ENCODE peak calls at places on chromosomes 16 and 17, in five cellular contexts. D, E, P, H and B are unnamed samples.

GRCh38 chr16:73053038-73053378 is 5.1 kb upstream of the ZFHX3 start:
- DNase-seq in D (no peak), E (no peak), P (no peak), H (no peak), B (no peak)

GRCh38 chr16:11307639-11308492 is 26.7 kb upstream of the PRM1 start:
- DNase-seq in D (no peak), E (no peak), P (no peak), H (no peak), B (no peak)

GRCh38 chr17:48814504-48814903 is 2.5 kb downstream of the TTLL6 start:
- DNase-seq in D (peak), E (no peak), P (peak), H (peak), B (peak)

GRCh38 chr16:1791943-1792812 is 1.3 kb downstream of the IGFALS start:
- DNase-seq in D (no peak), E (no peak), P (no peak), H (no peak), B (no peak)

GRCh38 chr17:62899349-62899748 is 66.7 kb upstream of the TANC2 start:
- DNase-seq in D (no peak), E (no peak), P (no peak), H (no peak), B (no peak)

GRCh38 chr16:82761858-82762257 is 135.1 kb downstream of the CDH13 start:
- DNase-seq in D (no peak), E (no peak), P (no peak), H (no peak), B (no peak)

GRCh38 chr16:11783319-11784047 is 13.6 kb downstream of the ZC3H7A start:
- DNase-seq in D (no peak), E (peak), P (no peak), H (peak), B (no peak)

GRCh38 chr16:58709338-58709737 is 24.8 kb upstream of the SLC38A7 start:
- DNase-seq in D (no peak), E (no peak), P (no peak), H (no peak), B (no peak)

GRCh38 chr17:65457635-65458257 is 103.7 kb downstream of the AXIN2 start:
- DNase-seq in D (no peak), E (no peak), P (no peak), H (no peak), B (no peak)

GRCh38 chr17:45433136-45433535 is 466 bp upstream of the ARHGAP27 start:
- DNase-seq in D (no peak), E (no peak), P (no peak), H (no peak), B (no peak)

GRCh38 chr17:42562845-42563509 is 1.0 kb downstream of the COASY start:
- DNase-seq in D (no peak), E (no peak), P (peak), H (peak), B (no peak)

GRCh38 chr16:16871196-16871595 is 492.3 kb downstream of the NPIPA7 start:
- DNase-seq in D (no peak), E (no peak), P (no peak), H (no peak), B (peak)

GRCh38 chr16:50505714-50506542 is 42.3 kb upstream of the NKD1 start:
- DNase-seq in D (peak), E (no peak), P (peak), H (no peak), B (peak)

GRCh38 chr16:17356243-17356933 is 114.4 kb downstream of the XYLT1 start:
- DNase-seq in D (no peak), E (no peak), P (no peak), H (no peak), B (no peak)

GRCh38 chr17:22514767-22515320 is 822.5 kb downstream of the KCNJ18 start:
- DNase-seq in D (no peak), E (no peak), P (no peak), H (no peak), B (no peak)

GRCh38 chr17:80479246-80479566 is 2.8 kb upstream of the NPTX1 start:
- DNase-seq in D (no peak), E (no peak), P (no peak), H (no peak), B (no peak)

GRCh38 chr17:48825446-48826381 is 5.1 kb upstream of the CALCOCO2 start:
- DNase-seq in D (no peak), E (no peak), P (no peak), H (no peak), B (no peak)

GRCh38 chr16:81366316-81366932 is 51.7 kb downstream of the GAN start:
- DNase-seq in D (peak), E (peak), P (peak), H (peak), B (peak)

GRCh38 chr17:17603895-17604225 is 12.4 kb upstream of the PEMT start:
- DNase-seq in D (no peak), E (no peak), P (no peak), H (peak), B (no peak)
- TF ChIP-seq JUNB in D (no peak), E (no peak), P (no peak), H (no peak), B (no peak)

DNA sequence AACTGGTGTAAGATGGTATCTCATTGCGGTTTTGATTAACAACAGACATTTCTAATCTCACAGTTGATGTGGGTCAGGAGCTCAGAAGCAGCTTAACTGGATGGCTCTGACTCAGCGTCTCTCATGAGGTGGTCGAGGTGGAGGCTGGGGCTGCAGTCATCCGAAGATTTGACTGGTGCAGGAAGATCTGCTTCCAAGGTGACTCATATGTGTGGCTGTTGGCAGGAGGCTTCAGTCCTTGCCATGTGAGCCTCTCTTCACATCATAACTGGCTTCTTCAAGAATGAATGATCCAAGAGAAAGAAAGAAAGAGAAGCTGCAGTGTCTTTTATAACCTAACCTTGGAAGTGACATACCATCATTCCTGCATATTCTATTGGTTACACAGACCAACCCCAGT is 376.1 kb downstream of the SEC14L1 start:
- DNase-seq in D (peak), E (no peak), P (no peak), H (no peak), B (no peak)
- TF ChIP-seq JUNB in D (no peak), E (no peak), P (no peak), H (no peak), B (no peak)

DNA sequence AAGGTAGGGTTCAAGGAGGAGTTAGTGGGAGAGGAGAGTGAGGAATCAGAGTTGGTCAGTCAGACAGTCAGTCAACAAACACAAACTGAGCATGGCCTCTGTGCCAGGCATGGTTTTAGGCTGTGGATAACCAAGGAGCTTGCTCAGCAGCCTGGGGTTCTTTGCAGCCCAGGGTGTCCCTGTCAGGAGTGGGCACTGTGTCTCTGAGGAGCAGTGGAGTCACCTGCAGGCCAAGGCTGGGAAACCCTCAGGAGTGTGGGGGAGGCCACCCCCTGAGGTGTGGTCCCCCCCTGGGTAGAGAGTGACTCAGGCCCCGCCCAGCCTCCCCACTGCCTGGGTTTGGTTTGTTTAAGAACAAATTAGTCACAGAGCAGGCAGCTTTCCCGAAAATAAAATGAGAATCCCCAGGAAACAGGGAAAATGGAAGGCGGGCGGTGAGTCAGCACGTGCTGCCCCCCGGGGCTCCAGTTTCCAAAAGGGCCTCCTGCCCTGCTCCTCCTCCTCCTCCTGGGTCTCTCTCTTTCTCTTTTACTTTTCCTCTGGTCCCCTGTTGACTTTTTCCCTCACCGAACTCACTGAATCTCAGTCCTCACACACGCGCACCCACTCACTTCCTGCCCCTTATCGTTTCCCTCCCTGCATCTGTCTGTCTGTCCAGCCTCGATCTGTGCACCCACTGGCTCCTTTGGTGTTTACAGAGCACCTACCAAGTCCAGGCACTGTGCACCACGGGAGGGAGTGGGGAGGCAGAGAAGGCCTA is 44.3 kb downstream of the SOCS3 start:
- DNase-seq in D (peak), E (peak), P (peak), H (peak), B (peak)
- TF ChIP-seq JUNB in D (peak), E (no peak), P (no peak), H (no peak), B (no peak)

DNA sequence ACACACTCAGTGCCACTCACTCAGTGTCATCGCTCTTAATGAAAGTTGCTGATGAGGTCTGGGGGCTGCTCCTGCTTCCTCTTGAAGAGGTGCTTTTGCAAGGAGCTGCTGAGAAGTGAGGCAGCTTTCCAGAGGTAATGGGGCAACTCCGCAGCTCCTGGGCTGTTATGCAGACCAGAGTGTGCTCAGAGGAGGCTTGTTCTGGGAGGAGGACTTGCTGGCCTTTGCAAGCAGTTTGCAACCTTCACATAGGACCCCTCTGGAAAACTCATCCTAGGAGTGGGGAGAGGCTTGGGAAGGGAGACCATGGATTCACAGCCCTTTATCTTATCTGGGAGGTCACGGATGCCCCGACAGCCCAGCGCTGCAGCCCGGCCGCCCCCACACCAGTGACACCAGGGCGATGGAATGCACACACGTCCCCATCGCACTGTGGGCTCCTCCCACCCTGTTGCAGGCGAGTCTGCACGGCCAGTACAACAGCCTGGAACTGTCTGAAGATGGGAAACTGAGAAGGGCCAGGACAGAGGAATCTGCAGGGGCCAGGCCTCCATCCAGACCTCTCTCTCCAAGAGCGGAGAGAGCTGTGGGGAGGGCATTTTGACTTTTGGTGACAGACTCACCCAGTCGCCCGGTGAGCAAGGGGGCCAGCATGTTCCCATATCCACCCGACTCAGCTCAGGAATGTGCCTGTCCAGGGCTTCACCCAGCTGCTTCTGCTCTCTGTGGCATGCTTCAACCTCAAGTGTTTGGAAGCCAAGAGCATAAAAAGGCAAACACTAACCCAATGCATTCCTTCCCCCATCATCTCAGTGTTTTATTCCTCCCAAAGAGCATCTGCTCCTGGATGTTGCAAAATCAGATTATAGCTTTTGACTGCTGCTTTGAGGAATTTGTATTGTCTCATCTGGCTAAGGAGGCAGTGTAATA is 78.6 kb upstream of the ZNF469 start:
- DNase-seq in D (no peak), E (no peak), P (peak), H (peak), B (no peak)
- TF ChIP-seq JUNB in D (no peak), E (no peak), P (no peak), H (no peak), B (no peak)

DNA sequence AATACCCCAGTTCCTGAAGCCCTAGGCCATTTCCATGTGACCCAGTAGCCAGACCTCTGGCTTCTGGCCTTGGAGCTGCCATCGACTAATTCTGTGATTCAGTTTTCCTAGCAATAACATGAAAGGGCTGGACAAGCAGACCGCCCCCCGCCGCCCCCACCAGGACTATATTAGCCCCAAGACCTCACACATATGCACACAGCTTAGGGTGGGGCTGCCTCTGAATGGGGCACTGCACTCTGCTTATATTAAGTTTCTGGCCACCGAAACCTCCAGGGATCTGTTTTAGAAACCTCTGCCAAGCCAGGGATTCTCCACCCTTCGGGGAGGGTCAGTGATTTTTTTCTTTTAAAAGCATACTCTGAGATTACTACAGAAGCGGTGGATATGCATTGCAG is 2.3 kb downstream of the RAB11FIP4 start:
- DNase-seq in D (no peak), E (no peak), P (no peak), H (no peak), B (no peak)
- TF ChIP-seq JUNB in D (no peak), E (no peak), P (no peak), H (no peak), B (no peak)